ENCODE peak calls at places on chromosomes 5 and 9, in four cellular contexts. One of them, this sample, is unnamed.

GRCh38 chr5:52580921-52581320 is 206.8 kb upstream of the ITGA1 start:
- DNase-seq in IMR-90: peak; percentile 27
- DNase-seq in A549: no peak
- DNase-seq in HepG2: no peak
- DNase-seq in this sample: no peak

GRCh38 chr5:83026507-83026906 is 50.7 kb downstream of the TMEM167A start:
- DNase-seq in IMR-90: no peak
- DNase-seq in A549: no peak
- DNase-seq in HepG2: no peak
- DNase-seq in this sample: no peak

GRCh38 chr5:36422957-36423356 is 121.3 kb upstream of the RANBP3L start:
- DNase-seq in IMR-90: no peak
- DNase-seq in A549: no peak
- DNase-seq in HepG2: no peak
- DNase-seq in this sample: no peak

GRCh38 chr5:78056053-78056452 is 238.4 kb downstream of the AP3B1 start:
- DNase-seq in IMR-90: no peak
- DNase-seq in A549: no peak
- DNase-seq in HepG2: no peak
- DNase-seq in this sample: no peak

GRCh38 chr5:43514471-43514815 is 505 bp downstream of the C5orf34 start:
- DNase-seq in IMR-90: peak; percentile 87
- DNase-seq in A549: no peak
- DNase-seq in HepG2: peak; percentile 21
- DNase-seq in this sample: peak; percentile 25

GRCh38 chr5:61598140-61598539 is 266.1 kb downstream of the ZSWIM6 start:
- DNase-seq in IMR-90: no peak
- DNase-seq in A549: no peak
- DNase-seq in HepG2: no peak
- DNase-seq in this sample: no peak

GRCh38 chr5:41636605-41637004 is 126.2 kb upstream of the PLCXD3 start:
- DNase-seq in IMR-90: peak; percentile 28
- DNase-seq in A549: peak; percentile 48
- DNase-seq in HepG2: peak; percentile 54
- DNase-seq in this sample: peak; percentile 27

GRCh38 chr9:83444110-83444509 is 94.1 kb downstream of the FRMD3 start:
- DNase-seq in IMR-90: no peak
- DNase-seq in A549: no peak
- DNase-seq in HepG2: no peak
- DNase-seq in this sample: no peak

GRCh38 chr9:272251-273213 is 57.9 kb downstream of the DOCK8 start:
- DNase-seq in IMR-90: no peak
- DNase-seq in A549: no peak
- DNase-seq in HepG2: no peak
- DNase-seq in this sample: peak; percentile 58

GRCh38 chr5:10366310-10367297 is 13.1 kb downstream of the MARCHF6 start:
- DNase-seq in IMR-90: peak; percentile 54
- DNase-seq in A549: peak; percentile 56
- DNase-seq in HepG2: no peak
- DNase-seq in this sample: no peak

GRCh38 chr5:61303348-61303747 is 28.7 kb upstream of the ZSWIM6 start:
- DNase-seq in IMR-90: no peak
- DNase-seq in A549: no peak
- DNase-seq in HepG2: no peak
- DNase-seq in this sample: no peak

GRCh38 chr5:176454724-176455394 is 6.7 kb downstream of the FAF2 start:
- DNase-seq in IMR-90: no peak
- DNase-seq in A549: no peak
- DNase-seq in HepG2: no peak
- DNase-seq in this sample: no peak

GRCh38 chr5:38413696-38414095 is 142.8 kb downstream of the LIFR start:
- DNase-seq in IMR-90: no peak
- DNase-seq in A549: no peak
- DNase-seq in HepG2: no peak
- DNase-seq in this sample: no peak

GRCh38 chr5:132661231-132662003 is 3.4 kb downstream of the IL13 start:
- DNase-seq in IMR-90: no peak
- DNase-seq in A549: no peak
- DNase-seq in HepG2: no peak
- DNase-seq in this sample: peak; percentile 81

GRCh38 chr5:168946363-168946762 is 354.6 kb downstream of the SLIT3 start:
- DNase-seq in IMR-90: no peak
- DNase-seq in A549: no peak
- DNase-seq in HepG2: no peak
- DNase-seq in this sample: no peak

GRCh38 chr9:74478606-74479005 is 18.5 kb upstream of the RORB start:
- DNase-seq in IMR-90: no peak
- DNase-seq in A549: no peak
- DNase-seq in HepG2: no peak
- DNase-seq in this sample: no peak

GRCh38 chr9:78786794-78787193 is 489.9 kb downstream of the PSAT1 start:
- DNase-seq in IMR-90: peak; percentile 76
- DNase-seq in A549: peak; percentile 15
- DNase-seq in HepG2: no peak
- DNase-seq in this sample: no peak

GRCh38 chr5:17184596-17184995 is 32.8 kb upstream of the BASP1 start:
- DNase-seq in IMR-90: peak; percentile 80
- DNase-seq in A549: no peak
- DNase-seq in HepG2: no peak
- DNase-seq in this sample: no peak

GRCh38 chr5:14144586-14145355 is 1.6 kb downstream of the TRIO start:
- DNase-seq in IMR-90: peak; percentile 52
- DNase-seq in A549: peak; percentile 81
- DNase-seq in HepG2: no peak
- DNase-seq in this sample: peak; percentile 32

GRCh38 chr5:61018102-61018501 is 73.1 kb downstream of the NDUFAF2 start:
- DNase-seq in IMR-90: no peak
- DNase-seq in A549: no peak
- DNase-seq in HepG2: no peak
- DNase-seq in this sample: no peak

GRCh38 chr9:21210311-21210710 is 3.4 kb upstream of the IFNA10 start:
- DNase-seq in IMR-90: no peak
- DNase-seq in A549: no peak
- DNase-seq in HepG2: no peak
- DNase-seq in this sample: no peak

GRCh38 chr5:36523450-36523849 is 83.0 kb upstream of the SLC1A3 start:
- DNase-seq in IMR-90: no peak
- DNase-seq in A549: no peak
- DNase-seq in HepG2: no peak
- DNase-seq in this sample: no peak

GRCh38 chr5:93385665-93386064 is 195.4 kb downstream of the NR2F1-AS1 start:
- DNase-seq in IMR-90: peak; percentile 66
- DNase-seq in A549: no peak
- DNase-seq in HepG2: no peak
- DNase-seq in this sample: no peak

GRCh38 chr5:163564321-163564924 is 59.0 kb downstream of the MAT2B start:
- DNase-seq in IMR-90: peak; percentile 69
- DNase-seq in A549: peak; percentile 60
- DNase-seq in HepG2: peak; percentile 50
- DNase-seq in this sample: peak; percentile 65

GRCh38 chr5:82425591-82425990 is 147.4 kb upstream of the RPS23 start:
- DNase-seq in IMR-90: no peak
- DNase-seq in A549: no peak
- DNase-seq in HepG2: no peak
- DNase-seq in this sample: no peak

GRCh38 chr9:100397867-100398266 is 29.1 kb upstream of the MSANTD3 start:
- DNase-seq in IMR-90: no peak
- DNase-seq in A549: no peak
- DNase-seq in HepG2: no peak
- DNase-seq in this sample: no peak

GRCh38 chr9:214488-215448 is at the start of gene DOCK8:
- DNase-seq in IMR-90: no peak
- DNase-seq in A549: peak; percentile 75
- DNase-seq in HepG2: peak; percentile 31
- DNase-seq in this sample: peak; percentile 78

GRCh38 chr5:142386151-142387021 is 61.6 kb upstream of the SPRY4 start:
- DNase-seq in IMR-90: no peak
- DNase-seq in A549: no peak
- DNase-seq in HepG2: peak; percentile 24
- DNase-seq in this sample: no peak

GRCh38 chr5:93585054-93585751 is 2.2 kb downstream of the NR2F1 start:
- DNase-seq in IMR-90: no peak
- DNase-seq in A549: peak; percentile 62
- DNase-seq in HepG2: no peak
- DNase-seq in this sample: no peak

GRCh38 chr9:8114826-8115225 is 315.2 kb upstream of the DMAC1 start:
- DNase-seq in IMR-90: no peak
- DNase-seq in A549: no peak
- DNase-seq in HepG2: no peak
- DNase-seq in this sample: no peak

GRCh38 chr9:12738296-12738695 is 36.5 kb upstream of the LURAP1L start:
- DNase-seq in IMR-90: no peak
- DNase-seq in A549: no peak
- DNase-seq in HepG2: no peak
- DNase-seq in this sample: no peak

GRCh38 chr5:79109527-79110492 is 1.8 kb upstream of the BHMT start:
- DNase-seq in IMR-90: no peak
- DNase-seq in A549: peak; percentile 36
- DNase-seq in HepG2: peak; percentile 28
- DNase-seq in this sample: peak; percentile 52

GRCh38 chr9:124551472-124552339 is 44.5 kb upstream of the NR5A1 start:
- DNase-seq in IMR-90: peak; percentile 73
- DNase-seq in A549: peak; percentile 66
- DNase-seq in HepG2: peak; percentile 53
- DNase-seq in this sample: peak; percentile 48

GRCh38 chr9:28805197-28805596 is 1231.9 kb upstream of the C9orf72 start:
- DNase-seq in IMR-90: no peak
- DNase-seq in A549: no peak
- DNase-seq in HepG2: no peak
- DNase-seq in this sample: no peak

GRCh38 chr9:112061152-112061740 is 113.9 kb downstream of the SUSD1 start:
- DNase-seq in IMR-90: peak; percentile 99
- DNase-seq in A549: peak; percentile 80
- DNase-seq in HepG2: peak; percentile 56
- DNase-seq in this sample: peak; percentile 76

DNA sequence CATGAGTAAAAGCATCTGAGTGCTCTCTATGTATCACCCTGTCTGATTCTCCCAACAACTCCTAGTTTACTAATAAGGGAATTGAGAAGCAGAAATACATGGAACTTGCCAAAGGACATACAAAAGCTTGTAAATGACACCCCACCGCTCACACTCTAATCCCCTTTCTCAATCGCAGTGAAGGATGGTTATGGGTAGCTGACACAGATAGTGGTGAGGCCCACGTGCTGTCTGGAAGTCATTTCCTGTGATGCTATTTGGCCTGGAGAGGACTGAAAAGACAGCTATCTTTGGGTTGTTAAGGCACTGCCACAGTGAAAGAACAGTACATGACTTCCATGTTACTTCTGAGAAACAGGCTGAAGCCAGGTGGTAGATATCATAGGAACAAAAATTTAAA is 117.0 kb downstream of the GLIS3 start:
- DNase-seq in IMR-90: no peak
- DNase-seq in A549: no peak
- DNase-seq in HepG2: no peak
- DNase-seq in this sample: no peak
- TF ChIP-seq MAZ in IMR-90: no peak
- TF ChIP-seq MAZ in A549: no peak
- TF ChIP-seq MAZ in HepG2: no peak
- TF ChIP-seq MAZ in this sample: no peak

GRCh38 chr9:118395415-118395814 is 691.2 kb downstream of the TLR4 start:
- DNase-seq in IMR-90: no peak
- DNase-seq in A549: no peak
- DNase-seq in HepG2: no peak
- DNase-seq in this sample: no peak
- TF ChIP-seq MAZ in IMR-90: no peak
- TF ChIP-seq MAZ in A549: no peak
- TF ChIP-seq MAZ in HepG2: no peak
- TF ChIP-seq MAZ in this sample: no peak

GRCh38 chr9:92179286-92180002 is 64.2 kb upstream of the SPTLC1 start:
- DNase-seq in IMR-90: no peak
- DNase-seq in A549: no peak
- DNase-seq in HepG2: no peak
- DNase-seq in this sample: peak; percentile 7
- TF ChIP-seq MAZ in IMR-90: no peak
- TF ChIP-seq MAZ in A549: no peak
- TF ChIP-seq MAZ in HepG2: no peak
- TF ChIP-seq MAZ in this sample: no peak

DNA sequence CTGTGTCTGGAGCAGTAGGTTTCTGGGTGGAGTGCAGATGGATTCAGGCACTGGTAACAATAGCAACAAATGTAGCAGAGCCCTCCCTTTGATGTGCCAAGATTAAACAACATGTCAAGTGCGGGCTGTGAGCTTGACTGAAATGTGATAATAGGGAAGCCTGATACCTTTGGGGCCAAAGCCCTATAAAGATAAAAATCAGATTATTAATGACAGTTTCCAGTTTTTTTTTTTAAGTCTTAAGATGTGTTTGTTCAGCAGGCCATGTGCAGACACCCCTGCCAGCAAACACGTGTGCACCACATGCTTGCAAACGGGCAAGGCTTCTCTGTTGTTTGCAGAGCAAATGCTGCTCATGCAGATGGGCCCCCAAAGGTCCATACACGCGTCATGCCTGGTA is 193.2 kb downstream of the GADD45G start:
- DNase-seq in IMR-90: no peak
- DNase-seq in A549: no peak
- DNase-seq in HepG2: no peak
- DNase-seq in this sample: no peak
- TF ChIP-seq MAZ in IMR-90: no peak
- TF ChIP-seq MAZ in A549: no peak
- TF ChIP-seq MAZ in HepG2: no peak
- TF ChIP-seq MAZ in this sample: no peak

DNA sequence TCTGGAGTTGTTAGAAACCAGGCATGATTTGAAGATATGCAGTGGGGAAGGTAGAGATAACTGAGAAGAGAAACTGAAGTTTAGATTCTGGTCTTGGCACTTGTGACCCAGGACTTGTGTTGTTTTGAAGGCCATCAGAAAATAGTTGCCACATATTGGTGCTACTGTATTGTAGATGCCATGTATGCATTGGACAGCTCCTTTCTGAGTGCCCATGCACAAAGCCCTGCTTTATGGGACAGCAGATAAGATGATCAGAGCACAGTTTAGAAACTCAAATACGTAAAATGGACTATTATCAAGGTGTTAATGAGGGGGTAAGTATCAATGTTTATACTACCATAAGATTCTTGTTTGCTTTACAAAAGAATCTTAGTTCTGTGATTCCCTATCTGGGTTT is 84.9 kb downstream of the KIF4B start:
- DNase-seq in IMR-90: no peak
- DNase-seq in A549: peak; percentile 4
- DNase-seq in HepG2: no peak
- DNase-seq in this sample: no peak
- TF ChIP-seq MAZ in IMR-90: no peak
- TF ChIP-seq MAZ in A549: no peak
- TF ChIP-seq MAZ in HepG2: no peak
- TF ChIP-seq MAZ in this sample: no peak

GRCh38 chr9:120891255-120891954 is 14.4 kb upstream of the PHF19 start:
- DNase-seq in IMR-90: peak; percentile 50
- DNase-seq in A549: no peak
- DNase-seq in HepG2: no peak
- DNase-seq in this sample: peak; percentile 71
- TF ChIP-seq MAZ in IMR-90: no peak
- TF ChIP-seq MAZ in A549: no peak
- TF ChIP-seq MAZ in HepG2: no peak
- TF ChIP-seq MAZ in this sample: no peak

This sample was measured in K562.